ENCODE peak calls at places on chromosomes 2 and 18, in seven cellular contexts. One of them, this sample, is unnamed.

GRCh38 chr18:32899819-32900218 is 127.0 kb upstream of the KLHL14 start:
- DNase-seq in NCI-H1105: no peak
- DNase-seq in stimulated activated CD8-positive, alpha-beta memory T cell treated with anti-CD3 and anti-CD28 coated beads, Interleukin-4, amount 100 ng/mL, for 24 hours: no peak
- DNase-seq in T follicular helper cell: no peak
- DNase-seq in stimulated activated naive CD4-positive, alpha-beta T cell: no peak
- DNase-seq in fibroblast of pulmonary artery: peak
- DNase-seq in iris pigment epithelial cell: no peak
- DNase-seq in this sample: peak

GRCh38 chr2:9100080-9100876 is 96.8 kb upstream of the MBOAT2 start:
- DNase-seq in NCI-H1105: no peak
- DNase-seq in stimulated activated CD8-positive, alpha-beta memory T cell treated with anti-CD3 and anti-CD28 coated beads, Interleukin-4, amount 100 ng/mL, for 24 hours: no peak
- DNase-seq in T follicular helper cell: no peak
- DNase-seq in stimulated activated naive CD4-positive, alpha-beta T cell: no peak
- DNase-seq in fibroblast of pulmonary artery: no peak
- DNase-seq in iris pigment epithelial cell: no peak
- DNase-seq in this sample: no peak

GRCh38 chr2:8575011-8575750 is 106.7 kb upstream of the ID2 start:
- DNase-seq in NCI-H1105: no peak
- DNase-seq in stimulated activated CD8-positive, alpha-beta memory T cell treated with anti-CD3 and anti-CD28 coated beads, Interleukin-4, amount 100 ng/mL, for 24 hours: peak
- DNase-seq in T follicular helper cell: peak
- DNase-seq in stimulated activated naive CD4-positive, alpha-beta T cell: peak
- DNase-seq in fibroblast of pulmonary artery: no peak
- DNase-seq in iris pigment epithelial cell: no peak
- DNase-seq in this sample: peak

GRCh38 chr18:3153107-3153704 is 66.6 kb downstream of the MYOM1 start:
- DNase-seq in NCI-H1105: no peak
- DNase-seq in stimulated activated CD8-positive, alpha-beta memory T cell treated with anti-CD3 and anti-CD28 coated beads, Interleukin-4, amount 100 ng/mL, for 24 hours: no peak
- DNase-seq in T follicular helper cell: no peak
- DNase-seq in stimulated activated naive CD4-positive, alpha-beta T cell: no peak
- DNase-seq in fibroblast of pulmonary artery: peak
- DNase-seq in iris pigment epithelial cell: peak
- DNase-seq in this sample: peak

GRCh38 chr2:173970421-173971042 is 5.4 kb upstream of the SP3 start:
- DNase-seq in NCI-H1105: no peak
- DNase-seq in stimulated activated CD8-positive, alpha-beta memory T cell treated with anti-CD3 and anti-CD28 coated beads, Interleukin-4, amount 100 ng/mL, for 24 hours: no peak
- DNase-seq in T follicular helper cell: no peak
- DNase-seq in stimulated activated naive CD4-positive, alpha-beta T cell: no peak
- DNase-seq in fibroblast of pulmonary artery: no peak
- DNase-seq in iris pigment epithelial cell: no peak
- DNase-seq in this sample: no peak

GRCh38 chr2:54336136-54336976 is 80.3 kb upstream of the TSPYL6 start:
- DNase-seq in NCI-H1105: no peak
- DNase-seq in stimulated activated CD8-positive, alpha-beta memory T cell treated with anti-CD3 and anti-CD28 coated beads, Interleukin-4, amount 100 ng/mL, for 24 hours: no peak
- DNase-seq in T follicular helper cell: no peak
- DNase-seq in stimulated activated naive CD4-positive, alpha-beta T cell: no peak
- DNase-seq in fibroblast of pulmonary artery: peak
- DNase-seq in iris pigment epithelial cell: peak
- DNase-seq in this sample: peak

GRCh38 chr2:39153312-39153711 is 32.5 kb upstream of the SOS1 start:
- DNase-seq in NCI-H1105: no peak
- DNase-seq in stimulated activated CD8-positive, alpha-beta memory T cell treated with anti-CD3 and anti-CD28 coated beads, Interleukin-4, amount 100 ng/mL, for 24 hours: no peak
- DNase-seq in T follicular helper cell: no peak
- DNase-seq in stimulated activated naive CD4-positive, alpha-beta T cell: no peak
- DNase-seq in fibroblast of pulmonary artery: peak
- DNase-seq in iris pigment epithelial cell: no peak
- DNase-seq in this sample: peak

GRCh38 chr2:223238301-223238700 is 186.3 kb downstream of the KCNE4 start:
- DNase-seq in NCI-H1105: no peak
- DNase-seq in stimulated activated CD8-positive, alpha-beta memory T cell treated with anti-CD3 and anti-CD28 coated beads, Interleukin-4, amount 100 ng/mL, for 24 hours: no peak
- DNase-seq in T follicular helper cell: no peak
- DNase-seq in stimulated activated naive CD4-positive, alpha-beta T cell: no peak
- DNase-seq in fibroblast of pulmonary artery: no peak
- DNase-seq in iris pigment epithelial cell: peak
- DNase-seq in this sample: no peak

GRCh38 chr2:221553333-221553732 is 18.8 kb downstream of the EPHA4 start:
- DNase-seq in NCI-H1105: no peak
- DNase-seq in stimulated activated CD8-positive, alpha-beta memory T cell treated with anti-CD3 and anti-CD28 coated beads, Interleukin-4, amount 100 ng/mL, for 24 hours: no peak
- DNase-seq in T follicular helper cell: no peak
- DNase-seq in stimulated activated naive CD4-positive, alpha-beta T cell: no peak
- DNase-seq in fibroblast of pulmonary artery: no peak
- DNase-seq in iris pigment epithelial cell: no peak
- DNase-seq in this sample: no peak

GRCh38 chr18:77062518-77063003 is 70.0 kb downstream of the MBP start:
- DNase-seq in NCI-H1105: no peak
- DNase-seq in stimulated activated CD8-positive, alpha-beta memory T cell treated with anti-CD3 and anti-CD28 coated beads, Interleukin-4, amount 100 ng/mL, for 24 hours: no peak
- DNase-seq in T follicular helper cell: peak
- DNase-seq in stimulated activated naive CD4-positive, alpha-beta T cell: peak
- DNase-seq in fibroblast of pulmonary artery: peak
- DNase-seq in iris pigment epithelial cell: peak
- DNase-seq in this sample: peak